ENCODE peak calls at places on chromosomes 2 and 18, in six cellular contexts. T is B cell; Q is uterus; Z is T1000; J is stimulated activated CD4-positive, alpha-beta T cell treated with anti-CD3 and anti-CD28 coated beads, Interleukin-4, amount 100 ng/mL, for 48 hours; I is endothelial cell. X is an unnamed sample.

GRCh38 chr2:215019521-215020145 is 118.8 kb downstream of the ABCA12 start:
- DNase-seq in T (no peak), Q (no peak), Z (no peak), J (no peak), I (no peak), X (no peak)

GRCh38 chr2:28780496-28780895 is 28.9 kb downstream of the PPP1CB start:
- DNase-seq in T (no peak), Q (no peak), Z (no peak), J (no peak), I (no peak), X (no peak)

GRCh38 chr2:119598576-119598975 is 54.3 kb downstream of the CFAP221 start:
- DNase-seq in T (no peak), Q (no peak), Z (no peak), J (no peak), I (no peak), X (no peak)

GRCh38 chr2:239596792-239597191 is 196.0 kb upstream of the HDAC4 start:
- DNase-seq in T (no peak), Q (no peak), Z (no peak), J (no peak), I (no peak), X (no peak)

GRCh38 chr2:185144159-185144919 is 546.0 kb downstream of the ZNF804A start:
- DNase-seq in T (no peak), Q (no peak), Z (no peak), J (no peak), I (no peak), X (no peak)

GRCh38 chr2:181036848-181037603 is 56.6 kb downstream of the UBE2E3 start:
- DNase-seq in T (no peak), Q (no peak), Z (peak; percentile 16), J (no peak), I (no peak), X (peak; percentile 67)

GRCh38 chr2:48940606-48941005 is 185.1 kb upstream of the LHCGR start:
- DNase-seq in T (no peak), Q (no peak), Z (no peak), J (no peak), I (no peak), X (peak; percentile 25)

GRCh38 chr2:233094614-233095013 is 34.5 kb downstream of the INPP5D start:
- DNase-seq in T (no peak), Q (no peak), Z (no peak), J (no peak), I (no peak), X (no peak)

GRCh38 chr2:168633200-168633599 is 169.2 kb upstream of the NOSTRIN start:
- DNase-seq in T (no peak), Q (no peak), Z (no peak), J (no peak), I (no peak), X (no peak)

GRCh38 chr2:160220001-160220400 is 19.9 kb upstream of the ITGB6 start:
- DNase-seq in T (no peak), Q (no peak), Z (no peak), J (no peak), I (no peak), X (no peak)

GRCh38 chr2:2590796-2591541 is 259.9 kb upstream of the MYT1L start:
- DNase-seq in T (no peak), Q (no peak), Z (no peak), J (no peak), I (no peak), X (no peak)

GRCh38 chr2:172074254-172074653 is 11.1 kb upstream of the DLX1 start:
- DNase-seq in T (no peak), Q (no peak), Z (no peak), J (no peak), I (no peak), X (no peak)

GRCh38 chr2:219495531-219496122 is 3.1 kb upstream of the GMPPA start:
- DNase-seq in T (peak; percentile 58), Q (peak; percentile 61), Z (no peak), J (peak; percentile 47), I (peak; percentile 79), X (peak; percentile 72)

GRCh38 chr2:1259746-1260145 is 153.5 kb upstream of the TPO start:
- DNase-seq in T (no peak), Q (no peak), Z (no peak), J (no peak), I (no peak), X (no peak)

GRCh38 chr2:218295029-218295428 is 2.7 kb upstream of the TMBIM1 start:
- DNase-seq in T (no peak), Q (no peak), Z (no peak), J (no peak), I (no peak), X (no peak)

GRCh38 chr2:9003616-9004337 is at the start of gene MBOAT2:
- DNase-seq in T (peak; percentile 86), Q (peak; percentile 88), Z (peak; percentile 70), J (peak; percentile 57), I (peak; percentile 95), X (peak; percentile 84)

GRCh38 chr2:26281226-26281625 is 36.5 kb downstream of the HADHB start:
- DNase-seq in T (no peak), Q (no peak), Z (no peak), J (no peak), I (no peak), X (no peak)

GRCh38 chr18:42578781-42579180 is 536.7 kb downstream of the RIT2 start:
- DNase-seq in T (no peak), Q (no peak), Z (no peak), J (no peak), I (no peak), X (peak; percentile 51)

GRCh38 chr2:62304429-62305417 is 108.8 kb downstream of the B3GNT2 start:
- DNase-seq in T (peak; percentile 39), Q (peak; percentile 22), Z (no peak), J (peak; percentile 41), I (peak; percentile 59), X (peak; percentile 92)

GRCh38 chr2:15780234-15780633 is 160.1 kb upstream of the MYCN start:
- DNase-seq in T (no peak), Q (no peak), Z (no peak), J (no peak), I (no peak), X (no peak)

GRCh38 chr2:31170071-31170698 is 31.9 kb upstream of the GALNT14 start:
- DNase-seq in T (peak; percentile 77), Q (peak; percentile 28), Z (no peak), J (peak; percentile 27), I (peak; percentile 64), X (peak; percentile 71)

GRCh38 chr18:22475426-22476100 is 57.8 kb upstream of the CTAGE1 start:
- DNase-seq in T (no peak), Q (no peak), Z (no peak), J (no peak), I (no peak), X (no peak)

GRCh38 chr2:84450288-84451227 is 8.5 kb downstream of the SUCLG1 start:
- DNase-seq in T (no peak), Q (no peak), Z (no peak), J (no peak), I (no peak), X (peak; percentile 3)

GRCh38 chr18:31931163-31931885 is 11.6 kb downstream of the TRAPPC8 start:
- DNase-seq in T (no peak), Q (no peak), Z (no peak), J (no peak), I (no peak), X (peak; percentile 50)

GRCh38 chr2:18232731-18233438 is 327.6 kb downstream of the RDH14 start:
- DNase-seq in T (no peak), Q (no peak), Z (no peak), J (no peak), I (no peak), X (no peak)

GRCh38 chr2:108555572-108555971 is 21.3 kb downstream of the LIMS1 start:
- DNase-seq in T (no peak), Q (no peak), Z (no peak), J (no peak), I (no peak), X (no peak)

GRCh38 chr2:196413821-196414274 is 225.7 kb upstream of the CCDC150 start:
- DNase-seq in T (peak; percentile 53), Q (no peak), Z (no peak), J (no peak), I (no peak), X (no peak)

GRCh38 chr18:2970762-2971659 is 41.9 kb downstream of the LPIN2 start:
- DNase-seq in T (peak; percentile 74), Q (no peak), Z (no peak), J (no peak), I (no peak), X (no peak)

GRCh38 chr18:43571078-43571689 is 293.9 kb upstream of the SYT4 start:
- DNase-seq in T (peak; percentile 26), Q (no peak), Z (no peak), J (no peak), I (peak; percentile 55), X (peak; percentile 71)

GRCh38 chr2:18824317-18824716 is 234.9 kb upstream of the NT5C1B start:
- DNase-seq in T (no peak), Q (no peak), Z (no peak), J (no peak), I (no peak), X (no peak)

GRCh38 chr2:118062669-118063068 is 25.6 kb upstream of the INSIG2 start:
- DNase-seq in T (no peak), Q (no peak), Z (no peak), J (no peak), I (no peak), X (no peak)

GRCh38 chr2:71943238-71944182 is 204.2 kb downstream of the CYP26B1 start:
- DNase-seq in T (no peak), Q (peak; percentile 61), Z (no peak), J (no peak), I (no peak), X (no peak)

GRCh38 chr18:78908462-78908861 is 71.2 kb upstream of the SALL3 start:
- DNase-seq in T (no peak), Q (no peak), Z (no peak), J (no peak), I (no peak), X (no peak)

GRCh38 chr2:205701509-205701908 is 19.2 kb downstream of the NRP2 start:
- DNase-seq in T (no peak), Q (no peak), Z (no peak), J (no peak), I (no peak), X (no peak)

GRCh38 chr2:201960300-201960699 is 73.4 kb upstream of the FZD7 start:
- DNase-seq in T (no peak), Q (no peak), Z (no peak), J (no peak), I (no peak), X (no peak)

GRCh38 chr2:144406111-144406788 is 113.7 kb downstream of the ZEB2 start:
- DNase-seq in T (no peak), Q (no peak), Z (no peak), J (no peak), I (no peak), X (no peak)

GRCh38 chr2:133817680-133818566 is 249.7 kb upstream of the NCKAP5 start:
- DNase-seq in T (no peak), Q (no peak), Z (peak; percentile 57), J (no peak), I (no peak), X (peak; percentile 57)

GRCh38 chr2:205975082-205975949 is 110.7 kb downstream of the INO80D start:
- DNase-seq in T (no peak), Q (no peak), Z (no peak), J (no peak), I (no peak), X (no peak)

X was measured in MCF 10A.